ENCODE peak calls at places on chromosomes 6 and 20, in five cellular contexts. F is tibial nerve; I is pancreas; S is CD8-positive, alpha-beta memory T cell; T is BJ. R is an unnamed sample.

GRCh38 chr6:34083227-34083889 is 62.5 kb downstream of the GRM4 start:
- DNase-seq in F (no peak), T (no peak), S (no peak), I (no peak), R (no peak)

GRCh38 chr20:24798930-24799705 is 150.0 kb upstream of the CST7 start:
- DNase-seq in I (no peak), T (no peak), S (no peak), F (no peak), R (no peak)

GRCh38 chr20:57080796-57081195 is 185.6 kb downstream of the BMP7 start:
- DNase-seq in F (no peak), T (no peak), S (no peak), I (no peak), R (no peak)

GRCh38 chr6:48486876-48487275 is 375.9 kb upstream of the PTCHD4 start:
- DNase-seq in S (no peak), F (no peak), I (no peak), T (no peak), R (no peak)

GRCh38 chr20:56411759-56412472 is at the start of gene CASS4:
- DNase-seq in T (no peak), I (no peak), F (peak; percentile 30), S (peak; percentile 63), R (no peak)

GRCh38 chr20:51481311-51481997 is 61.1 kb downstream of the NFATC2 start:
- DNase-seq in T (no peak), F (no peak), I (no peak), S (peak; percentile 62), R (no peak)

GRCh38 chr6:52420668-52421358 is 671 bp downstream of the EFHC1 start:
- DNase-seq in I (no peak), S (no peak), F (no peak), T (no peak), R (peak; percentile 71)

GRCh38 chr6:105192707-105193465 is 13.1 kb upstream of the POPDC3 start:
- DNase-seq in S (no peak), F (no peak), I (no peak), T (no peak), R (no peak)

GRCh38 chr6:157034433-157035230 is 257.5 kb downstream of the ARID1B start:
- DNase-seq in I (no peak), T (no peak), F (no peak), S (peak; percentile 25), R (peak; percentile 75)

GRCh38 chr20:46158476-46158987 is 40.4 kb downstream of the CD40 start:
- DNase-seq in F (no peak), T (no peak), I (no peak), S (no peak), R (no peak)
- H3K27me3 ChIP-seq in F (no peaks in the 10 kb centered on the region), T (peaks cover 12% of the 10 kb centered on the region), I (no peaks in the 10 kb centered on the region), S (no peaks in the 10 kb centered on the region), R (peaks cover 8% of the 10 kb centered on the region)

GRCh38 chr20:4998160-4998651 is 3.1 kb downstream of the SLC23A2 start:
- DNase-seq in T (no peak), S (no peak), I (no peak), F (no peak), R (peak; percentile 39)
- H3K4me3 ChIP-seq in T (no peak overlapping the region), S (no peak overlapping the region), I (no peak overlapping the region), F (no peak overlapping the region), R (no peak overlapping the region)

DNA sequence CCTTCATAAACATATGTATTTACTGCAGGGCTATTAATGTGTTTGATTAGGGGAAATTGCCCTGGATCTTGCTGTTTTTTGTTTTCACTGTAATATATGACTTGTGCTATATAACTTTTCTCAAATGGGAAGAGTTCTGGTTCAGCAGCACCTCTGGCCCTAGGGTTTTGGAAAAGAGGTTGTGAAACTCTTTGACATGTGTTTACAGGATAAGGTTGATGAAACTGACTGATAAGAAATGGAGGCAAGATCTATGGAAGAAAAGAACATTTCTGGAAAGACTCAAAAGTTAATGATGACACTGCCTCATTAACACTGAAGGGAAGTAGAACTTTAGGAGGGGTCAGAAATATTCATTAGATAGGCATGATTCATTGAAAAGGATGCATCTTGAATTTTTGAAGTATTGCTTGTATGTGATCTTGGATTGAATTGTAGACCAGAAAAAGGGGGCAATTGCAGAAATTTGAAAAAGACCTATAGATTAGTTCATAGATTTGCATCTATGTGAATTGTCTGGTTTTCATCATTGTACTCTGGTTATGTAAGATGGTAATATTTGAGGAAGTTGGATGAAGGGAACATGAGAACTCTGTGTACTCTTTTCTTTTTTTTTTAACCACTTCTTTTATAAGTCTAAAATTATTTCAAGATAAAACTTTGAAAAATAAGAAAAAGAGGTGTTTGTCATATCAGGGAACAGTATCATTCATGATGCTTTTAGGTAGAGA is 54.0 kb downstream of the UTRN start:
- DNase-seq in F (no peak), I (no peak), S (no peak), T (no peak), R (no peak)
- H3K27me3 ChIP-seq in F (no peaks in the 10 kb centered on the region), I (no peaks in the 10 kb centered on the region), S (no peaks in the 10 kb centered on the region), T (no peaks in the 10 kb centered on the region), R (no peaks in the 10 kb centered on the region)

GRCh38 chr6:37256692-37257319 is 766 bp upstream of the TBC1D22B start:
- DNase-seq in S (no peak), F (no peak), T (no peak), I (no peak), R (no peak)
- H3K4me3 ChIP-seq in S (peak overlapping the region; percentile 95), F (peak overlapping the region; percentile 89), T (peak overlapping the region; percentile 82), I (peak overlapping the region; percentile 89), R (peak overlapping the region; percentile 90)

DNA sequence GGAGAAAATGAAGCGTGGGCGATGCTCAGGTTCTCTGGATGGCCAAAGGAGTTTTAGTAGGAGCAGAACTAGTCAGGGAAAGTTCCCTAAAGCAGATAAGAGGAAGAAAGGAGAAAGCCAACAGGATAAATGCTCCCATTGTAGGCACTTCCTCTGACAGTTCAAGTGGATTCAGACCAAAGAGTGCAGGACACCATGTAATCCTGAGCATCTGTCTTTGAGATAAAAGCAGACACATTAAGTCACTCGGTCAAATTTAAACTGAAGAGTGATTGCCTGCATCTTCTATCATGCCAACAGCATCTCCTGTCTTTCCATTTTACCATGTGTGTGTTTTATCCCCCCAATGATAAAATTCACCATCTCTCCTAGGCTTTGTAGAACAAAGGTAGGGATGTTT is 6.8 kb downstream of the GRIK2 start:
- DNase-seq in F (no peak), T (no peak), I (no peak), S (no peak), R (no peak)
- H3K27me3 ChIP-seq in F (no peaks in the 10 kb centered on the region), T (no peaks in the 10 kb centered on the region), I (no peaks in the 10 kb centered on the region), S (peaks cover 6% of the 10 kb centered on the region), R (no peaks in the 10 kb centered on the region)

GRCh38 chr6:42104095-42104806 is 38.2 kb downstream of the C6orf132 start:
- DNase-seq in I (no peak), T (no peak), F (peak; percentile 61), S (peak; percentile 70), R (peak; percentile 83)

GRCh38 chr6:42103753-42104094 is 38.7 kb downstream of the C6orf132 start:
- DNase-seq in S (no peak), F (no peak), T (no peak), I (no peak), R (no peak)

GRCh38 chr6:42106663-42107023 is 35.8 kb downstream of the C6orf132 start:
- DNase-seq in T (no peak), S (no peak), F (no peak), I (no peak), R (no peak)

GRCh38 chr6:42105714-42106662 is 36.4 kb downstream of the C6orf132 start:
- DNase-seq in S (no peak), T (no peak), F (no peak), I (no peak), R (no peak)

DNA sequence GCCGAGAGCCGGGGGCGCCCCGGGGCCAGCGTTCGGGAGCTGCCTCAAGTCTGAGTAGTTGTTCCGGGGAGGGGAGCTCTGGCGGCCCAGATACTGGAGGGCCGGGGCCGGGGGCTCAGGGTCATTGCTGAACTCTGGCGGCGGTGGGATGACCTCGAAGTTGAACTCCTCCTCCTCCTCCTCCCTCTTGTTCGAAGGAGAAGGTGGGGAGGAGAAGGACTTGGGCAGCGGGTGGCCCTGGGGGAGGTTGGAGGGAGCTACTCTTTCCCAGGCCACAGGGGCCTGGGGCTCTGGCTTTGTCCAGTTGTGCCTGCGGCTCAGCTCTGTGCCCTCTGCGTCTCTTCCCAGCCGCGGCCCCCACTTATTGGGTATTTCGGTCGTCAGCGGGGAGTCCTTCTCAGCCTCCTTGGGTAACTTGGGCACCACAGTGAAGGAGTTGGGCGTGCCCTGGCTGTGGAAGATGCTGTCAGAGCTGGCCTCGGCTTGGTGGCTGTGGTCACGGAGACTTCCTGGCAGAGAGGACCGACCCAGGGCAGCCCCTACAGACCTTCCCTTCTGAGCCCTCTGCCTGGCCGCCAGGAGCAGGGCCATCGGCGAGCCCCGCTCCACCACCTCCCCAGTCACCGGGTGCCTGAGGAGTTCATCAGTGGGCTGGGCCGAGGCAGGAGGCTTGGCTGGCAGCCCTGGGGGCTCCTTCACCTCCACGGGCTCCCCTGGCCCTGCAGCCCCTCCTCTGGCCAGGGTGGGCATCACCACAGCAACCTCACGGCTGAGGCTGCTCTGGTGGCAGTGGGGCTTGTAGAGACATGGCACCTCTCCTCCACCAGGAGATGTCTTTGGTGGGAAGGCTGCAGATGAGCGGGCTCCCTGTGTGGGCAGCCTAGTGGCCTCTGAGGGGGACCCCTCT is 37.4 kb downstream of the C6orf132 start:
- DNase-seq in T (no peak), I (no peak), S (no peak), F (no peak), R (no peak)
- H3K4me3 ChIP-seq in T (no peak overlapping the region), I (no peak overlapping the region), S (peak overlapping the region; percentile 66), F (peak overlapping the region; percentile 52), R (peak overlapping the region; percentile 35)

GRCh38 chr6:14498748-14499147 is 381.2 kb downstream of the CD83 start:
- DNase-seq in F (no peak), I (no peak), S (no peak), T (no peak), R (no peak)
- H3K27me3 ChIP-seq in F (no peaks in the 10 kb centered on the region), I (no peaks in the 10 kb centered on the region), S (no peaks in the 10 kb centered on the region), T (no peaks in the 10 kb centered on the region), R (no peaks in the 10 kb centered on the region)